ENCODE peak calls at places on chromosomes 12 and 14, in nine cellular contexts. G, L, O, I, R, U, D, K and V are unnamed samples.

GRCh38 chr12:107283652-107284051 is 190.3 kb upstream of the CRY1 start:
- DNase-seq in K (no peak), L (no peak), O (no peak), R (no peak), D (no peak), U (no peak), I (no peak), G (no peak), V (no peak)

GRCh38 chr14:97878206-97878605 is 1081.0 kb downstream of the VRK1 start:
- DNase-seq in R (no peak), I (no peak), D (no peak), O (no peak), K (no peak), L (no peak), U (no peak), G (no peak), V (no peak)

GRCh38 chr12:130463259-130463658 is 125.6 kb downstream of the PIWIL1 start:
- DNase-seq in R (no peak), L (no peak), I (no peak), D (no peak), K (no peak), G (no peak), U (no peak), O (no peak), V (no peak)

GRCh38 chr12:116065561-116065960 is 211.9 kb downstream of the MED13L start:
- DNase-seq in D (no peak), K (no peak), L (no peak), O (no peak), I (no peak), R (no peak), U (no peak), G (no peak), V (no peak)

GRCh38 chr14:61145258-61145902 is 135.8 kb downstream of the TMEM30B start:
- DNase-seq in R (no peak), K (no peak), L (no peak), I (no peak), D (no peak), G (no peak), O (no peak), U (no peak), V (no peak)

GRCh38 chr12:19624401-19624930 is 185.2 kb downstream of the AEBP2 start:
- DNase-seq in R (no peak), G (no peak), D (no peak), L (no peak), O (no peak), K (no peak), U (no peak), I (no peak), V (no peak)

GRCh38 chr14:68819260-68819691 is 26.4 kb upstream of the ZFP36L1 start:
- DNase-seq in L (no peak), I (no peak), U (no peak), O (peak), K (peak), G (no peak), R (no peak), D (peak), V (no peak)

GRCh38 chr12:131014343-131014742 is 60.6 kb downstream of the ADGRD1 start:
- DNase-seq in L (no peak), I (peak), U (no peak), O (no peak), R (no peak), K (no peak), D (no peak), G (no peak), V (no peak)